ENCODE peak calls at places on chromosomes 2 and 18, in ten cellular contexts. U is putamen; X is activated T-cell treated with anti-CD3 and anti-CD28 coated beads, Interleukin-2, amount 50 U/mL, for 24 hours; P is right lobe of liver; S is Peyer's patch; Q is GDM1; I is activated naive CD4-positive, alpha-beta T cell treated with Interleukin-2 at 50 U/mL for 16 hours; O is Right ventricle myocardium superior; G is GM19239; J is AML-193. Y is an unnamed sample.

GRCh38 chr2:104855174-104856085 is 1.5 kb downstream of the POU3F3 start:
- DNase-seq in U (no peak), P (no peak), I (no peak), S (no peak), X (no peak), J (no peak), O (no peak), G (no peak), Q (no peak), Y (no peak)

GRCh38 chr18:49227456-49227855 is 233.0 kb downstream of the DYM start:
- DNase-seq in Q (no peak), J (no peak), U (no peak), I (peak), P (no peak), G (no peak), S (no peak), X (peak), O (no peak), Y (peak)

GRCh38 chr18:36702398-36703010 is 126.3 kb downstream of the TPGS2 start:
- DNase-seq in G (no peak), P (no peak), U (no peak), O (no peak), J (no peak), S (no peak), I (no peak), X (no peak), Q (no peak), Y (no peak)

GRCh38 chr2:88253997-88254396 is 83.9 kb downstream of the THNSL2 start:
- DNase-seq in S (no peak), U (no peak), O (no peak), G (no peak), Q (no peak), J (no peak), X (no peak), I (no peak), P (no peak), Y (no peak)

GRCh38 chr18:63238711-63239110 is 80.9 kb downstream of the BCL2 start:
- DNase-seq in O (no peak), I (no peak), S (no peak), X (no peak), P (no peak), U (no peak), Q (no peak), G (no peak), J (no peak), Y (no peak)

GRCh38 chr2:105403785-105404698 is 5.2 kb upstream of the FHL2 start:
- DNase-seq in X (no peak), Q (no peak), G (no peak), I (no peak), O (no peak), S (no peak), J (no peak), U (no peak), P (no peak), Y (no peak)

GRCh38 chr2:33372940-33373553 is 103.4 kb upstream of the RASGRP3 start:
- DNase-seq in X (no peak), O (no peak), U (no peak), S (no peak), Q (peak), I (no peak), P (no peak), J (peak), G (peak), Y (peak)

GRCh38 chr2:9681427-9681817 is 50.6 kb upstream of the YWHAQ start:
- DNase-seq in I (peak), Q (peak), X (no peak), S (no peak), O (no peak), G (no peak), U (no peak), P (no peak), J (no peak), Y (no peak)

GRCh38 chr2:107809835-107810234 is 16.9 kb upstream of the RGPD4 start:
- DNase-seq in J (no peak), G (no peak), I (no peak), O (no peak), Q (no peak), S (no peak), P (no peak), U (no peak), X (no peak), Y (no peak)

GRCh38 chr18:42231796-42232195 is 276.8 kb downstream of the PIK3C3 start:
- DNase-seq in Q (no peak), J (no peak), G (no peak), I (no peak), P (no peak), U (no peak), O (no peak), S (no peak), X (no peak), Y (no peak)

GRCh38 chr2:72222829-72223564 is 75.3 kb upstream of the CYP26B1 start:
- DNase-seq in O (no peak), I (no peak), X (no peak), J (no peak), U (no peak), P (no peak), S (no peak), G (no peak), Q (no peak), Y (no peak)

GRCh38 chr2:24891201-24891600 is 28.8 kb downstream of the ADCY3 start:
- DNase-seq in S (no peak), P (no peak), I (no peak), Q (no peak), U (no peak), J (no peak), X (no peak), O (no peak), G (no peak), Y (no peak)

GRCh38 chr2:148885209-148885608 is 10.2 kb downstream of the KIF5C start:
- DNase-seq in S (no peak), J (no peak), P (no peak), I (no peak), Q (no peak), O (no peak), G (no peak), X (no peak), U (no peak), Y (no peak)

GRCh38 chr2:8720741-8721140 is 38.9 kb downstream of the ID2 start:
- DNase-seq in U (no peak), I (no peak), G (no peak), Q (no peak), J (no peak), S (no peak), P (no peak), O (no peak), X (no peak), Y (no peak)

GRCh38 chr2:205424326-205424725 is 258.0 kb upstream of the NRP2 start:
- DNase-seq in P (no peak), J (no peak), S (no peak), O (no peak), X (no peak), G (no peak), U (no peak), I (no peak), Q (no peak), Y (no peak)

GRCh38 chr2:118834901-118835738 is 12.3 kb downstream of the EN1 start:
- DNase-seq in O (no peak), S (no peak), P (no peak), G (no peak), J (no peak), Q (no peak), U (no peak), I (no peak), X (no peak), Y (no peak)